ENCODE peak calls at places on chromosomes 16 and 17, in nine cellular contexts. M is T-helper 1 cell; D is stimulated activated CD8-positive, alpha-beta memory T cell treated with anti-CD3 and anti-CD28 coated beads, Interleukin-12 subunit alpha, Interleukin-12 subunit beta, amount 100 ng/mL, for 4 hours; V is midbrain; J is PC-3; Q is MM.1S; T is SW 1271; L is Kasumi-1; H is glutamatergic neuron. S is an unnamed sample.

GRCh38 chr17:8153550-8153956 is 1.3 kb upstream of the PER1 start:
- DNase-seq in M (no peak), D (no peak), V (peak; percentile 74), J (peak; percentile 33), Q (no peak), T (peak; percentile 59), L (peak; percentile 10), H (peak; percentile 43), S (peak; percentile 44)

GRCh38 chr16:57386381-57386951 is 14.2 kb downstream of the CX3CL1 start:
- DNase-seq in M (no peak), D (no peak), V (no peak), J (no peak), Q (no peak), T (no peak), L (no peak), H (no peak), S (no peak)

GRCh38 chr17:75752405-75753192 is 12.4 kb downstream of the GALK1 start:
- DNase-seq in M (no peak), D (no peak), V (no peak), J (no peak), Q (no peak), T (no peak), L (no peak), H (no peak), S (no peak)

GRCh38 chr17:80470603-80471002 is 5.8 kb downstream of the NPTX1 start:
- DNase-seq in M (no peak), D (no peak), V (no peak), J (no peak), Q (no peak), T (no peak), L (no peak), H (no peak), S (no peak)

GRCh38 chr16:23959069-23959800 is 123.5 kb downstream of the PRKCB start:
- DNase-seq in M (no peak), D (no peak), V (no peak), J (no peak), Q (no peak), T (no peak), L (peak; percentile 25), H (no peak), S (no peak)

GRCh38 chr16:82741073-82741615 is 114.4 kb downstream of the CDH13 start:
- DNase-seq in M (no peak), D (no peak), V (no peak), J (peak; percentile 1), Q (no peak), T (no peak), L (no peak), H (no peak), S (no peak)

GRCh38 chr16:73365010-73365409 is 317.1 kb upstream of the ZFHX3 start:
- DNase-seq in M (no peak), D (no peak), V (no peak), J (no peak), Q (no peak), T (no peak), L (no peak), H (peak; percentile 37), S (no peak)

GRCh38 chr17:28864991-28865849 is 10.4 kb downstream of the ERAL1 start:
- DNase-seq in M (no peak), D (no peak), V (no peak), J (no peak), Q (no peak), T (no peak), L (no peak), H (no peak), S (no peak)

GRCh38 chr17:62091804-62092203 is 26.7 kb upstream of the MED13 start:
- DNase-seq in M (no peak), D (no peak), V (no peak), J (no peak), Q (no peak), T (no peak), L (no peak), H (no peak), S (no peak)

S was measured in G401.